ENCODE peak calls at places on chromosomes 16 and 17, in nine cellular contexts. Y, Z, J, X, W, L, I, P and K are unnamed samples. For H3K4me1 and H3K36me3, the result is how much of the 10 kb centered on the place peaks cover.

GRCh38 chr16:86243571-86244154 is 266.7 kb upstream of the FOXF1 start:
- DNase-seq in Y (no peak), Z (no peak), J (no peak), X (no peak), W (no peak), L (no peak), I (no peak), P (no peak), K (no peak)

GRCh38 chr16:66364117-66364958 is 2.2 kb upstream of the CDH5 start:
- DNase-seq in Y (peak), Z (no peak), J (no peak), X (peak), W (peak), L (peak), I (no peak), P (peak), K (no peak)

GRCh38 chr17:81924557-81925532 is 2.7 kb downstream of the MAFG start:
- DNase-seq in Y (no peak), Z (no peak), J (no peak), X (no peak), W (peak), L (no peak), I (no peak), P (no peak), K (no peak)

GRCh38 chr17:71188811-71189492 is 931.9 kb upstream of the SOX9 start:
- DNase-seq in Y (peak), Z (no peak), J (no peak), X (peak), W (no peak), L (no peak), I (no peak), P (no peak), K (no peak)

GRCh38 chr16:58176608-58177346 is 21.1 kb downstream of the CSNK2A2 start:
- DNase-seq in Y (no peak), Z (no peak), J (no peak), X (no peak), W (no peak), L (no peak), I (no peak), P (no peak), K (no peak)

GRCh38 chr16:2362218-2362617 is 21.7 kb upstream of the ABCA3 start:
- DNase-seq in Y (no peak), Z (no peak), J (no peak), X (no peak), W (no peak), L (no peak), I (no peak), P (no peak), K (no peak)

GRCh38 chr17:34797724-34798123 is 163.5 kb downstream of the CCT6B start:
- DNase-seq in Y (no peak), Z (no peak), J (no peak), X (peak), W (no peak), L (no peak), I (no peak), P (peak), K (peak)

GRCh38 chr17:64780096-64781012 is 118.2 kb upstream of the SMURF2 start:
- DNase-seq in Y (peak), Z (peak), J (no peak), X (peak), W (no peak), L (peak), I (peak), P (peak), K (no peak)

GRCh38 chr16:81546781-81547180 is 102.2 kb downstream of the CMIP start:
- DNase-seq in Y (no peak), Z (no peak), J (no peak), X (no peak), W (no peak), L (no peak), I (no peak), P (no peak), K (no peak)

GRCh38 chr17:78684026-78684425 is 98.0 kb downstream of the CYTH1 start:
- DNase-seq in Y (no peak), Z (no peak), J (no peak), X (no peak), W (no peak), L (no peak), I (no peak), P (no peak), K (no peak)

GRCh38 chr17:79420318-79421243 is 190.3 kb downstream of the RBFOX3 start:
- DNase-seq in Y (peak), Z (no peak), J (no peak), X (peak), W (no peak), L (no peak), I (no peak), P (no peak), K (no peak)

GRCh38 chr17:37541880-37542675 is 52.4 kb downstream of the DUSP14 start:
- DNase-seq in Y (peak), Z (no peak), J (no peak), X (peak), W (no peak), L (no peak), I (no peak), P (no peak), K (no peak)

GRCh38 chr17:81520021-81520894 is 7.7 kb upstream of the ACTG1 start:
- DNase-seq in Y (no peak), Z (no peak), J (no peak), X (no peak), W (no peak), L (peak), I (no peak), P (no peak), K (no peak)

GRCh38 chr16:66382171-66382965 is 15.9 kb downstream of the CDH5 start:
- DNase-seq in Y (peak), Z (no peak), J (no peak), X (peak), W (no peak), L (no peak), I (no peak), P (peak), K (no peak)

GRCh38 chr16:81889896-81890634 is 111.0 kb downstream of the PLCG2 start:
- DNase-seq in Y (peak), Z (no peak), J (no peak), X (peak), W (no peak), L (no peak), I (no peak), P (peak), K (peak)

GRCh38 chr17:81039096-81039495 is 4.1 kb downstream of the BAIAP2 start:
- DNase-seq in Y (no peak), Z (no peak), J (no peak), X (no peak), W (no peak), L (no peak), I (no peak), P (no peak), K (no peak)

GRCh38 chr17:61878984-61879612 is 15.8 kb upstream of the BRIP1 start:
- DNase-seq in Y (no peak), Z (no peak), J (no peak), X (peak), W (no peak), L (no peak), I (no peak), P (no peak), K (no peak)

GRCh38 chr17:49695698-49696232 is 12.0 kb downstream of the SLC35B1 start:
- DNase-seq in Y (no peak), Z (no peak), J (no peak), X (no peak), W (no peak), L (no peak), I (no peak), P (no peak), K (no peak)
- H3K4me3 ChIP-seq in Y (no peak), Z (no peak), J (no peak), X (no peak), W (no peak), L (no peak), I (no peak), P (no peak), K (no peak)

GRCh38 chr17:4940625-4941021 is 555 bp downstream of the RNF167 start:
- DNase-seq in Y (no peak), Z (peak), J (no peak), X (no peak), W (no peak), L (peak), I (peak), P (no peak), K (no peak)

GRCh38 chr17:4944554-4945175 is 3.7 kb downstream of the PFN1 start:
- DNase-seq in Y (no peak), Z (no peak), J (no peak), X (no peak), W (no peak), L (peak), I (no peak), P (no peak), K (no peak)

GRCh38 chr17:4941027-4941610 is 1.1 kb downstream of the RNF167 start:
- DNase-seq in Y (no peak), Z (no peak), J (no peak), X (no peak), W (no peak), L (no peak), I (no peak), P (no peak), K (no peak)

GRCh38 chr17:4944163-4944553 is 4.1 kb downstream of the RNF167 start:
- DNase-seq in Y (no peak), Z (peak), J (no peak), X (no peak), W (no peak), L (peak), I (peak), P (no peak), K (no peak)

GRCh38 chr17:4942760-4943508 is 2.9 kb downstream of the RNF167 start:
- DNase-seq in Y (no peak), Z (no peak), J (no peak), X (no peak), W (no peak), L (no peak), I (no peak), P (no peak), K (no peak)
- H3K4me1 ChIP-seq in Y (under half), Z (half or more), J (under half), X (under half), W (under half), L (under half), I (half or more), P (under half), K (under half)

GRCh38 chr16:15979801-15980200 is 30.4 kb downstream of the ABCC1 start:
- DNase-seq in Y (no peak), Z (no peak), J (peak), X (no peak), W (no peak), L (no peak), I (no peak), P (no peak), K (no peak)
- H3K36me3 ChIP-seq in Y (under half), Z (under half), J (under half), X (under half), W (under half), L (under half), I (under half), P (under half), K (under half)

DNA sequence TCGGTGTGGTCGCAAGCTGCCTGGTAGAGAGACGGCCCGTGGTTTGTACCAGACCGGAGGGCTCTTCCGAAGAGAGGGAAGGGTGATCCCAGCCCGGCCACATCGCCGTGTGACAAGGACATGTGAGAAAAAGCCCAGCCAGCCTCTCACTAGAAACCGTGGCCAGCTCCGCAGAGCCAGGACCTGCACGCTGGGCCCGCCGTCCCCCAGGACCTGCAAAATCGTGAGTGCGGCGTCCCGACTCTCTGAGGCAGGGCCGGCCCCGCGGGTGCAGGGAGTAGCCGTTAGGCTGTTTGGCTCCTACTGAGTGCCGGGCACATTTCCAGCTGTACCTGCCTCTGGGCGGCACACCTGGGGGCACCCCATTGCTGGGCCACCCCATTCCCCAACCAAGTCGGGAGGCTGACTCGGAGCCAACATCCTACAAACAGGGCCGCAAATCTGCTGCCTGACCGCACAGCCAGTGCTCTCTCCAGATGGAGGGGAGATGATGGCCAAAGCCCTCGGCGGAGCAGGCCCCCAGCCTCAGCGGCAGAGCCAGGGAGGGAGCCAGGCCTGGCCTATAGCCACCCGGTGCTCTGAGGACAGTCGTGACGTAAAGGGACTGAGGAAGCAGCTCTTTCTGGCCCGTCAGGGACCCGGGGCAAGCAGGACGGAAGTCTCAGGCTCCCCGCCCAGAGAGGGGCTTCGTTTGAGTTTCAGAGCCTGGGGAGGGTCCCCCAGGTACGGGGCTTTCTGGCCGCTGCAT is 33.6 kb upstream of the PABPN1L start:
- DNase-seq in Y (no peak), Z (no peak), J (no peak), X (no peak), W (no peak), L (no peak), I (no peak), P (no peak), K (no peak)
- H3K4me3 ChIP-seq in Y (no peak), Z (no peak), J (no peak), X (no peak), W (no peak), L (no peak), I (no peak), P (no peak), K (no peak)

GRCh38 chr16:1323296-1324239 is 9.9 kb upstream of the BAIAP3 start:
- DNase-seq in Y (no peak), Z (no peak), J (no peak), X (no peak), W (no peak), L (no peak), I (no peak), P (no peak), K (no peak)
- H3K4me1 ChIP-seq in Y (under half), Z (under half), J (under half), X (under half), W (under half), L (under half), I (under half), P (under half), K (under half)

GRCh38 chr16:67723940-67724339 is 4.8 kb upstream of the GFOD2 start:
- DNase-seq in Y (no peak), Z (no peak), J (no peak), X (no peak), W (no peak), L (no peak), I (no peak), P (no peak), K (no peak)
- H3K36me3 ChIP-seq in Y (under half), Z (under half), J (under half), X (under half), W (under half), L (under half), I (under half), P (half or more), K (under half)

GRCh38 chr16:56093055-56093454 is 98.2 kb upstream of the GNAO1 start:
- DNase-seq in Y (no peak), Z (no peak), J (no peak), X (no peak), W (no peak), L (no peak), I (no peak), P (no peak), K (peak)
- H3K4me3 ChIP-seq in Y (no peak), Z (no peak), J (no peak), X (no peak), W (no peak), L (no peak), I (no peak), P (no peak), K (no peak)

DNA sequence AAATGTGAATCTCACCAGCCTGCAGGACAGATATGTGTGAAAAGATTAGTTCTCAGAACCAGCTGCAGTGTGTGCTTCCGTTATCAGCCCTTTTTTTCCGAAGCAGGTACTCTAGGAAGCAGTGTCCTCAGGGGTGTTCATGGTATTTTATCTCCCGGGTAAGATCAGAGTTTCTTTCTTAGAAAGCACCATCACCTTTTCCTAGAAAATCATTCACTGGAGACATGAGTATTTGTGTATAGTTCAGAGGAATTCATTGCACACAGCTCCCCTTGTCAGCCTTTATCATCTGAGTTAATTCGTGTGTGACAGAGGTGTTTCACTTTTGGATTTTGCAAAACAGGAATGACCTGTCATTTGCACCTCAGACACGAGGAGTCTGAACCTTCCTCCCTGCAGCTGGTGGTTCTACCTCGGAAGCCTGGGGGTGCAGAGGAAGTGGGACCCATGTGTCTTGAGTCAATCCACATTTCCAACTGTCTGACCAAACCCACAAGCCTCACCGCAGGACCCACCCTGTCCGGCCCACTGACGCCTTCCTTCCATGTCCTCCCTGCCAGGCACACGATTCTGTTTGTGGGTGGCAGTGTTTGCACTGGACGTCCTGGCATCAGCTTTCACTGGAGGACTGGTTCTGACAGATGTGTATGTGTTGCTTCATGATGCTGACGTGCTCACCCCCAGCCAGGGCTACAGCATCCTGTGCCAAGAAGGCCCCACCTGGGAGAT is 107.9 kb downstream of the CLEC16A start:
- DNase-seq in Y (no peak), Z (no peak), J (no peak), X (no peak), W (no peak), L (no peak), I (no peak), P (no peak), K (no peak)
- H3K4me1 ChIP-seq in Y (under half), Z (under half), J (under half), X (under half), W (under half), L (under half), I (under half), P (under half), K (under half)

GRCh38 chr17:51165680-51166197 is 472 bp upstream of the NME2 start:
- DNase-seq in Y (peak), Z (no peak), J (no peak), X (peak), W (peak), L (peak), I (peak), P (peak), K (peak)
- H3K36me3 ChIP-seq in Y (under half), Z (under half), J (under half), X (under half), W (under half), L (under half), I (under half), P (half or more), K (half or more)